ENCODE peak calls at places on chromosomes 6 and 20, in nine cellular contexts. One of them, this sample, is unnamed.

GRCh38 chr6:42988486-42989020 is 4.2 kb downstream of the PPP2R5D start:
- DNase-seq in nephron progenitor cell: no peak
- DNase-seq in HFF-Myc: no peak
- DNase-seq in B cell: no peak
- DNase-seq in HFFc6: peak; percentile 36
- DNase-seq in Panc1: no peak
- DNase-seq in AG04450: no peak
- DNase-seq in GM06990: no peak
- DNase-seq in MCF 10A: peak; percentile 17
- DNase-seq in this sample: no peak

GRCh38 chr6:136471372-136471771 is 78.8 kb downstream of the MAP7 start:
- DNase-seq in nephron progenitor cell: no peak
- DNase-seq in HFF-Myc: no peak
- DNase-seq in B cell: no peak
- DNase-seq in HFFc6: no peak
- DNase-seq in Panc1: no peak
- DNase-seq in AG04450: no peak
- DNase-seq in GM06990: no peak
- DNase-seq in MCF 10A: no peak
- DNase-seq in this sample: no peak

GRCh38 chr20:40197744-40198143 is 491.3 kb downstream of the MAFB start:
- DNase-seq in nephron progenitor cell: no peak
- DNase-seq in HFF-Myc: no peak
- DNase-seq in B cell: no peak
- DNase-seq in HFFc6: no peak
- DNase-seq in Panc1: no peak
- DNase-seq in AG04450: no peak
- DNase-seq in GM06990: no peak
- DNase-seq in MCF 10A: no peak
- DNase-seq in this sample: no peak

GRCh38 chr20:35305682-35306556 is 13.7 kb upstream of the FAM83C start:
- DNase-seq in nephron progenitor cell: no peak
- DNase-seq in HFF-Myc: peak; percentile 95
- DNase-seq in B cell: no peak
- DNase-seq in HFFc6: peak; percentile 99
- DNase-seq in Panc1: peak; percentile 96
- DNase-seq in AG04450: peak; percentile 99
- DNase-seq in GM06990: no peak
- DNase-seq in MCF 10A: peak; percentile 99
- DNase-seq in this sample: peak; percentile 95

GRCh38 chr20:32249030-32249738 is 28.3 kb upstream of the KIF3B start:
- DNase-seq in nephron progenitor cell: no peak
- DNase-seq in HFF-Myc: no peak
- DNase-seq in B cell: no peak
- DNase-seq in HFFc6: no peak
- DNase-seq in Panc1: no peak
- DNase-seq in AG04450: no peak
- DNase-seq in GM06990: no peak
- DNase-seq in MCF 10A: no peak
- DNase-seq in this sample: no peak

GRCh38 chr6:105675715-105676397 is 273.0 kb upstream of the PREP start:
- DNase-seq in nephron progenitor cell: no peak
- DNase-seq in HFF-Myc: peak; percentile 82
- DNase-seq in B cell: no peak
- DNase-seq in HFFc6: peak; percentile 93
- DNase-seq in Panc1: peak; percentile 36
- DNase-seq in AG04450: peak; percentile 37
- DNase-seq in GM06990: no peak
- DNase-seq in MCF 10A: peak; percentile 60
- DNase-seq in this sample: no peak

GRCh38 chr6:39048481-39049399 is at the start of gene GLP1R:
- DNase-seq in nephron progenitor cell: peak; percentile 67
- DNase-seq in HFF-Myc: no peak
- DNase-seq in B cell: peak; percentile 9
- DNase-seq in HFFc6: no peak
- DNase-seq in Panc1: no peak
- DNase-seq in AG04450: no peak
- DNase-seq in GM06990: no peak
- DNase-seq in MCF 10A: no peak
- DNase-seq in this sample: no peak

GRCh38 chr6:27471365-27472115 is 1.4 kb downstream of the ZNF184 start:
- DNase-seq in nephron progenitor cell: no peak
- DNase-seq in HFF-Myc: no peak
- DNase-seq in B cell: no peak
- DNase-seq in HFFc6: no peak
- DNase-seq in Panc1: no peak
- DNase-seq in AG04450: no peak
- DNase-seq in GM06990: no peak
- DNase-seq in MCF 10A: peak; percentile 27
- DNase-seq in this sample: no peak

GRCh38 chr20:6831461-6831860 is 64.0 kb downstream of the BMP2 start:
- DNase-seq in nephron progenitor cell: no peak
- DNase-seq in HFF-Myc: no peak
- DNase-seq in B cell: no peak
- DNase-seq in HFFc6: no peak
- DNase-seq in Panc1: no peak
- DNase-seq in AG04450: no peak
- DNase-seq in GM06990: no peak
- DNase-seq in MCF 10A: no peak
- DNase-seq in this sample: no peak

GRCh38 chr6:24876496-24877465 is 59.0 kb downstream of the RIPOR2 start:
- DNase-seq in nephron progenitor cell: no peak
- DNase-seq in HFF-Myc: no peak
- DNase-seq in B cell: no peak
- DNase-seq in HFFc6: no peak
- DNase-seq in Panc1: no peak
- DNase-seq in AG04450: no peak
- DNase-seq in GM06990: no peak
- DNase-seq in MCF 10A: no peak
- DNase-seq in this sample: peak; percentile 41

GRCh38 chr6:163416640-163417253 is 2.2 kb downstream of the QKI start:
- DNase-seq in nephron progenitor cell: peak; percentile 47
- DNase-seq in HFF-Myc: peak; percentile 61
- DNase-seq in B cell: peak; percentile 55
- DNase-seq in HFFc6: peak; percentile 80
- DNase-seq in Panc1: no peak
- DNase-seq in AG04450: peak; percentile 72
- DNase-seq in GM06990: peak; percentile 38
- DNase-seq in MCF 10A: peak; percentile 88
- DNase-seq in this sample: peak; percentile 66

GRCh38 chr20:63595416-63596127 is 21.5 kb upstream of the HELZ2 start:
- DNase-seq in nephron progenitor cell: no peak
- DNase-seq in HFF-Myc: no peak
- DNase-seq in B cell: no peak
- DNase-seq in HFFc6: no peak
- DNase-seq in Panc1: no peak
- DNase-seq in AG04450: no peak
- DNase-seq in GM06990: no peak
- DNase-seq in MCF 10A: no peak
- DNase-seq in this sample: no peak

GRCh38 chr20:14148042-14148441 is 152.7 kb downstream of the MACROD2 start:
- DNase-seq in nephron progenitor cell: no peak
- DNase-seq in HFF-Myc: no peak
- DNase-seq in B cell: no peak
- DNase-seq in HFFc6: no peak
- DNase-seq in Panc1: no peak
- DNase-seq in AG04450: peak; percentile 2
- DNase-seq in GM06990: no peak
- DNase-seq in MCF 10A: no peak
- DNase-seq in this sample: no peak

GRCh38 chr6:154503576-154504501 is 6.6 kb downstream of the CNKSR3 start:
- DNase-seq in nephron progenitor cell: no peak
- DNase-seq in HFF-Myc: no peak
- DNase-seq in B cell: no peak
- DNase-seq in HFFc6: no peak
- DNase-seq in Panc1: no peak
- DNase-seq in AG04450: no peak
- DNase-seq in GM06990: no peak
- DNase-seq in MCF 10A: no peak
- DNase-seq in this sample: no peak

GRCh38 chr6:51339728-51340127 is 521.1 kb downstream of the TFAP2B start:
- DNase-seq in nephron progenitor cell: no peak
- DNase-seq in HFF-Myc: no peak
- DNase-seq in B cell: no peak
- DNase-seq in HFFc6: no peak
- DNase-seq in Panc1: no peak
- DNase-seq in AG04450: no peak
- DNase-seq in GM06990: no peak
- DNase-seq in MCF 10A: peak; percentile 21
- DNase-seq in this sample: peak; percentile 0

GRCh38 chr20:48157970-48158369 is 372.7 kb upstream of the SULF2 start:
- DNase-seq in nephron progenitor cell: no peak
- DNase-seq in HFF-Myc: no peak
- DNase-seq in B cell: no peak
- DNase-seq in HFFc6: no peak
- DNase-seq in Panc1: no peak
- DNase-seq in AG04450: no peak
- DNase-seq in GM06990: no peak
- DNase-seq in MCF 10A: peak; percentile 27
- DNase-seq in this sample: no peak
- TF ChIP-seq CTCF in nephron progenitor cell: no peak
- TF ChIP-seq CTCF in HFF-Myc: no peak
- TF ChIP-seq CTCF in B cell: no peak
- TF ChIP-seq CTCF in HFFc6: no peak
- TF ChIP-seq CTCF in Panc1: no peak
- TF ChIP-seq CTCF in AG04450: no peak
- TF ChIP-seq CTCF in GM06990: no peak
- TF ChIP-seq CTCF in MCF 10A: no peak
- TF ChIP-seq CTCF in this sample: no peak

GRCh38 chr6:57177545-57178225 is 5.6 kb downstream of the BAG2 start:
- DNase-seq in nephron progenitor cell: no peak
- DNase-seq in HFF-Myc: no peak
- DNase-seq in B cell: no peak
- DNase-seq in HFFc6: no peak
- DNase-seq in Panc1: no peak
- DNase-seq in AG04450: no peak
- DNase-seq in GM06990: no peak
- DNase-seq in MCF 10A: no peak
- DNase-seq in this sample: no peak

GRCh38 chr6:57173056-57173885 is 1.1 kb downstream of the BAG2 start:
- DNase-seq in nephron progenitor cell: peak; percentile 16
- DNase-seq in HFF-Myc: no peak
- DNase-seq in B cell: peak; percentile 40
- DNase-seq in HFFc6: no peak
- DNase-seq in Panc1: peak; percentile 30
- DNase-seq in AG04450: no peak
- DNase-seq in GM06990: peak; percentile 30
- DNase-seq in MCF 10A: peak; percentile 40
- DNase-seq in this sample: peak; percentile 29

GRCh38 chr6:57173886-57174510 is 1.9 kb downstream of the BAG2 start:
- DNase-seq in nephron progenitor cell: no peak
- DNase-seq in HFF-Myc: peak; percentile 67
- DNase-seq in B cell: no peak
- DNase-seq in HFFc6: peak; percentile 60
- DNase-seq in Panc1: peak; percentile 61
- DNase-seq in AG04450: no peak
- DNase-seq in GM06990: no peak
- DNase-seq in MCF 10A: peak; percentile 80
- DNase-seq in this sample: no peak

GRCh38 chr6:57174511-57174907 is 2.4 kb downstream of the BAG2 start:
- DNase-seq in nephron progenitor cell: no peak
- DNase-seq in HFF-Myc: no peak
- DNase-seq in B cell: no peak
- DNase-seq in HFFc6: no peak
- DNase-seq in Panc1: no peak
- DNase-seq in AG04450: no peak
- DNase-seq in GM06990: no peak
- DNase-seq in MCF 10A: no peak
- DNase-seq in this sample: no peak

GRCh38 chr6:57172136-57173055 is at the start of gene BAG2:
- DNase-seq in nephron progenitor cell: peak; percentile 84
- DNase-seq in HFF-Myc: peak; percentile 56
- DNase-seq in B cell: peak; percentile 93
- DNase-seq in HFFc6: peak; percentile 85
- DNase-seq in Panc1: peak; percentile 63
- DNase-seq in AG04450: peak; percentile 75
- DNase-seq in GM06990: peak; percentile 96
- DNase-seq in MCF 10A: peak; percentile 85
- DNase-seq in this sample: peak; percentile 92
- TF ChIP-seq CTCF in nephron progenitor cell: no peak
- TF ChIP-seq CTCF in HFF-Myc: no peak
- TF ChIP-seq CTCF in B cell: no peak
- TF ChIP-seq CTCF in HFFc6: peak; percentile 60
- TF ChIP-seq CTCF in Panc1: peak; percentile 21
- TF ChIP-seq CTCF in AG04450: peak; percentile 6
- TF ChIP-seq CTCF in GM06990: peak; percentile 4
- TF ChIP-seq CTCF in MCF 10A: no peak
- TF ChIP-seq CTCF in this sample: peak; percentile 26

DNA sequence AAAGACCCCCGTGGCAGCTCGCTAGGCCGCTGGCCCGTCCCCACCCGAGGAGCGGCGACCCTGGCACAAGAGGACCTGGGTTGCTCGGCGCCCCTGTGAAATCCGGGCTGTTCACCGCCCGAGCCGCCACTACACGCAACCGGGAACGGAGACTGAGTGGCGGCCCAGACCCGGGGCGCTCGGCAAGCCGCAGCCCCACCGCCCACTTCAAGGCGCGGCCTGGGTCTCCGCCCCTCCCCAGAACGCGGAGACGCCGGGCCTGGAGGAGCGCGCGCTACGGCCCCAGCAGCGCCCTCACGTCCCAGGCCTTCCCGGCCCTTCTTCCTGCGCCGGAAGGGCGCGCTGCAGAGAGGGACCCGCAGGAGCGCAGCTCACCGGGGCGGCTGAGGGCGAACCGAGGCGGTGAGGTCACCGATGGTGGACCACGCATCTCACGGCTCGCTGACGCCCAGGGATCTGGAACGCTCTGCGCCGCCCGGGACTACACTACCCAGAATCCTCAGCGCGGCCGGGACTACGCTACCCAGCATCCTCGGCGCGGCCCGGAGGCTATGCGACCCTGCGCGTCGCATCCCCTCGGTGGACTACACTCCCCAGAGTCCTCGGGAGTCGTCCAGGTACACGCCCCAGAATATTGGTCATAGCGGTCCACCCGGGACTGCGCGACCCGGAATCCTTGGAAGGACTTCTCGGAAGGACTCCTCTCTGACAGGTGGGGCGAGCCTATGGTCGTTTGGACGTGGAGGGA is at the start of gene ZNF337:
- DNase-seq in nephron progenitor cell: peak; percentile 97
- DNase-seq in HFF-Myc: peak; percentile 85
- DNase-seq in B cell: peak; percentile 94
- DNase-seq in HFFc6: peak; percentile 94
- DNase-seq in Panc1: peak; percentile 62
- DNase-seq in AG04450: peak; percentile 69
- DNase-seq in GM06990: peak; percentile 96
- DNase-seq in MCF 10A: peak; percentile 92
- DNase-seq in this sample: peak; percentile 98
- TF ChIP-seq CTCF in nephron progenitor cell: no peak
- TF ChIP-seq CTCF in HFF-Myc: peak; percentile 12
- TF ChIP-seq CTCF in B cell: no peak
- TF ChIP-seq CTCF in HFFc6: peak; percentile 61
- TF ChIP-seq CTCF in Panc1: no peak
- TF ChIP-seq CTCF in AG04450: peak; percentile 23
- TF ChIP-seq CTCF in GM06990: peak; percentile 17
- TF ChIP-seq CTCF in MCF 10A: peak; percentile 6
- TF ChIP-seq CTCF in this sample: peak; percentile 53

DNA sequence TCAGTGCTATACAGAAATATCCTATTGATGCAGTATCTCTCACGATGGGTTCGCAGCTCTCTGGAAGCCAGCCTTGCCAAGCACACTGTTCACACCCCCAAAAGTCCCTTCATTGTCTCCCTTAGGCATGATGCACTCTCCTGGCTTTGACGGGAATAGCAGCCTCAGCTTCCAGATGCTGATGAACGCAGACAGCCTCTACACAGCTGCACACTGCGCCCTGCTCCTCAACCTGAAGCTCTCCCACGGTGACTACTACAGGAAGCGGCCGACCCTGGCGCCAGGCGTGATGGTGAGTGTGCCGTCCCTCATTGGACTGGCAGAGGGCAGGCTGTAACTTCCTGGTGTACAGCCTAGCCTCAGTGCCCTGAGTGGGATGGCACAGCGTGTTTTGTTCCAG is 60.0 kb upstream of the PBOV1 start:
- DNase-seq in nephron progenitor cell: peak; percentile 9
- DNase-seq in HFF-Myc: no peak
- DNase-seq in B cell: no peak
- DNase-seq in HFFc6: peak; percentile 8
- DNase-seq in Panc1: no peak
- DNase-seq in AG04450: no peak
- DNase-seq in GM06990: no peak
- DNase-seq in MCF 10A: peak; percentile 21
- DNase-seq in this sample: peak; percentile 53
- TF ChIP-seq CTCF in nephron progenitor cell: no peak
- TF ChIP-seq CTCF in HFF-Myc: peak; percentile 27
- TF ChIP-seq CTCF in B cell: no peak
- TF ChIP-seq CTCF in HFFc6: peak; percentile 51
- TF ChIP-seq CTCF in Panc1: peak; percentile 61
- TF ChIP-seq CTCF in AG04450: peak; percentile 31
- TF ChIP-seq CTCF in GM06990: peak; percentile 13
- TF ChIP-seq CTCF in MCF 10A: no peak
- TF ChIP-seq CTCF in this sample: peak; percentile 28